ENCODE peak calls at places on chromosomes 6 and 20, in seven cellular contexts. W is GM06990; D is naive thymus-derived CD4-positive, alpha-beta T cell; C is CD4-positive, CD25-positive, alpha-beta regulatory T cell; Y is GM12865; E is heart left ventricle; Z is sigmoid colon. J is an unnamed sample.

GRCh38 chr6:39804666-39805065 is 12.5 kb downstream of the DAAM2 start:
- DNase-seq in W (no peak), D (no peak), C (no peak), Y (no peak), E (no peak), Z (no peak), J (no peak)

GRCh38 chr20:59749293-59749680 is 144.9 kb downstream of the PHACTR3 start:
- DNase-seq in W (no peak), D (no peak), C (no peak), Y (no peak), E (no peak), Z (no peak), J (no peak)

GRCh38 chr6:33375143-33375649 is 16.4 kb upstream of the KIFC1 start:
- DNase-seq in W (no peak), D (no peak), C (no peak), Y (no peak), E (peak), Z (peak), J (no peak)

GRCh38 chr6:112173401-112173800 is 81.0 kb downstream of the LAMA4 start:
- DNase-seq in W (no peak), D (no peak), C (no peak), Y (no peak), E (no peak), Z (no peak), J (no peak)

GRCh38 chr20:62676976-62677375 is 31.7 kb upstream of the NTSR1 start:
- DNase-seq in W (no peak), D (no peak), C (no peak), Y (no peak), E (no peak), Z (no peak), J (no peak)

GRCh38 chr20:53124075-53124532 is 151.9 kb downstream of the TSHZ2 start:
- DNase-seq in W (no peak), D (no peak), C (no peak), Y (no peak), E (no peak), Z (peak), J (no peak)

GRCh38 chr20:49561256-49561655 is 6.7 kb downstream of the PTGIS start:
- DNase-seq in W (no peak), D (no peak), C (no peak), Y (no peak), E (no peak), Z (peak), J (no peak)

GRCh38 chr20:31842471-31843157 is 2.8 kb downstream of the FOXS1 start:
- DNase-seq in W (no peak), D (no peak), C (no peak), Y (no peak), E (peak), Z (peak), J (no peak)

GRCh38 chr6:108785653-108786052 is 62.6 kb upstream of the ARMC2 start:
- DNase-seq in W (no peak), D (no peak), C (no peak), Y (no peak), E (no peak), Z (no peak), J (no peak)

GRCh38 chr6:90233994-90234393 is 62.6 kb downstream of the BACH2 start:
- DNase-seq in W (no peak), D (peak), C (peak), Y (no peak), E (no peak), Z (no peak), J (peak)

GRCh38 chr6:49409951-49410542 is 53.0 kb downstream of the MMUT start:
- DNase-seq in W (no peak), D (peak), C (peak), Y (peak), E (peak), Z (peak), J (peak)

DNA sequence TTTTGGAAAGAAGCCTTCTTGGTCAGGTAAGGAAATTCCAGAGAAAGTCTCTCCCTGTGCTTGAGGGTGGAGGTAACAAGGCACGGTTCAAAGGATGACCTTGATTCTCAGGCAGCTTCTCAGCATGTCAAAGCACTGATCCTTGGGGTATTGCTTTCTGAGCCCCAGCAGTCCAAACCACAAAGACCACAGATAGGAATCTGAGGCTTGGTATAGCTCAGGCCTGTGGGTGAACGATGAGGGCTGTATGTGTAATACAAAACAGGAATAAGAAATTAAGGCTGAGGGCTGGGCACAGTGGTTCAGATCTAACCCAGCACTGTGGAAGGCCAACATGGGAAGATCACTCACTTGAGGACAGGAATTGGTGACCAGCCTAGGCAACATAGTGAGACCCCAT is 70.2 kb upstream of the SLC22A1 start:
- DNase-seq in W (no peak), D (no peak), C (no peak), Y (no peak), E (no peak), Z (no peak), J (peak)
- H3K4me3 ChIP-seq in W (no peak), D (no peak), C (no peak), Y (no peak), E (no peak), Z (no peak), J (no peak)

GRCh38 chr6:11956781-11957180 is 55.3 kb upstream of the HIVEP1 start:
- DNase-seq in W (no peak), D (no peak), C (no peak), Y (no peak), E (no peak), Z (no peak), J (no peak)

GRCh38 chr6:11952291-11952690 is 59.8 kb upstream of the HIVEP1 start:
- DNase-seq in W (no peak), D (no peak), C (no peak), Y (no peak), E (no peak), Z (no peak), J (no peak)

GRCh38 chr6:11950109-11950508 is 62.0 kb upstream of the HIVEP1 start:
- DNase-seq in W (no peak), D (no peak), C (no peak), Y (no peak), E (no peak), Z (no peak), J (no peak)

DNA sequence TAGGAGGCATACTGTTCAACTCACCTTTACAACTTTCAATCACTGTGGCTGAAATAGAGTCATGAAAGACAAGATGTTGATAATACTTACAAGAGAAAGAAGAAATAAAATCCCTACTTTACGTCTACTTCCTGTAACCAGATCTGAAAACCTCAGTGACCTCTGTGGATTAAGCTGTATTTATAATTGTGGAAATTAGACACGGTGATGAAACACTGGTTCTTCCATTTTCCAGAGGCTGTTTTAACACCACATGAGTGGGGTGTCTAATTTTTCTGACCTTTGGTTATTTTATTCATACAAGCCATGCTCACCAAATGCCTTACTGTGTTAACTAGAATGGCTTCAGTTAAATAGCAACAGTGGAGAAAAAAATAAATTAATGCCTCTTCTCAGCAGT is 58.5 kb upstream of the HIVEP1 start:
- DNase-seq in W (no peak), D (no peak), C (no peak), Y (no peak), E (no peak), Z (no peak), J (no peak)
- H3K4me3 ChIP-seq in W (no peak), D (no peak), C (no peak), Y (no peak), E (no peak), Z (no peak), J (no peak)

GRCh38 chr6:93416575-93417420 is 2.6 kb downstream of the EPHA7 start:
- DNase-seq in W (no peak), D (peak), C (no peak), Y (no peak), E (peak), Z (peak), J (no peak)
- H3K4me3 ChIP-seq in W (no peak), D (no peak), C (no peak), Y (no peak), E (peak), Z (peak), J (no peak)

GRCh38 chr6:31776563-31776960 is 566 bp downstream of the VWA7 start:
- DNase-seq in W (no peak), D (no peak), C (no peak), Y (no peak), E (no peak), Z (no peak), J (no peak)
- H3K4me3 ChIP-seq in W (no peak), D (peak), C (no peak), Y (no peak), E (peak), Z (no peak), J (no peak)

GRCh38 chr20:5737619-5737953 is 12.6 kb upstream of the SHLD1 start:
- DNase-seq in W (no peak), D (no peak), C (no peak), Y (no peak), E (no peak), Z (no peak), J (no peak)
- H3K4me3 ChIP-seq in W (no peak), D (no peak), C (peak), Y (no peak), E (no peak), Z (no peak), J (no peak)

GRCh38 chr6:129659167-129659566 is 50.8 kb downstream of the ARHGAP18 start:
- DNase-seq in W (no peak), D (no peak), C (no peak), Y (no peak), E (no peak), Z (no peak), J (no peak)

GRCh38 chr6:129661478-129662405 is 48.2 kb downstream of the ARHGAP18 start:
- DNase-seq in W (peak), D (no peak), C (no peak), Y (peak), E (no peak), Z (no peak), J (no peak)

GRCh38 chr6:129659590-129660345 is 50.2 kb downstream of the ARHGAP18 start:
- DNase-seq in W (no peak), D (no peak), C (no peak), Y (no peak), E (no peak), Z (no peak), J (no peak)

GRCh38 chr6:129662406-129662766 is 47.6 kb downstream of the ARHGAP18 start:
- DNase-seq in W (no peak), D (no peak), C (no peak), Y (peak), E (no peak), Z (no peak), J (no peak)

GRCh38 chr6:129660346-129660676 is 49.7 kb downstream of the ARHGAP18 start:
- DNase-seq in W (no peak), D (no peak), C (no peak), Y (no peak), E (no peak), Z (no peak), J (no peak)
- H3K4me3 ChIP-seq in W (no peak), D (no peak), C (no peak), Y (no peak), E (peak), Z (no peak), J (no peak)